ENCODE peak calls at places on chromosomes 12 and 14, in eight cellular contexts. W is AG10803, F is ascending aorta, R is upper lobe of right lung, B is left ventricle myocardium inferior, N is Peyer's patch, I is body of pancreas, X is B cell. G is an unnamed sample.

GRCh38 chr12:115374480-115375187 is 690.7 kb upstream of the TBX3 start:
- DNase-seq in X (no peak), F (no peak), W (no peak), N (no peak), I (no peak), R (no peak), B (no peak), G (no peak)

GRCh38 chr12:31590730-31591307 is at the start of gene DENND5B:
- DNase-seq in B (peak), F (peak), I (peak), N (peak), R (peak), W (peak), X (peak), G (peak)

GRCh38 chr14:102187583-102188001 is 47.9 kb downstream of the WDR20 start:
- DNase-seq in N (no peak), F (no peak), W (peak), B (no peak), R (no peak), I (no peak), X (no peak), G (peak)

GRCh38 chr14:95189400-95190162 is 32.3 kb upstream of the DICER1 start:
- DNase-seq in I (no peak), F (no peak), X (no peak), N (no peak), R (no peak), B (no peak), W (peak), G (no peak)

GRCh38 chr12:19846561-19846960 is 407.3 kb downstream of the AEBP2 start:
- DNase-seq in B (no peak), R (no peak), F (no peak), W (peak), N (no peak), X (no peak), I (no peak), G (peak)

GRCh38 chr12:5827591-5827990 is 117.5 kb downstream of the ANO2 start:
- DNase-seq in W (no peak), I (no peak), F (no peak), B (no peak), X (no peak), R (no peak), N (no peak), G (no peak)

GRCh38 chr12:28219827-28220226 is 29.6 kb downstream of the CCDC91 start:
- DNase-seq in I (no peak), X (no peak), W (no peak), N (no peak), F (no peak), R (no peak), B (no peak), G (no peak)

GRCh38 chr12:75982974-75983660 is 48.5 kb downstream of the PHLDA1 start:
- DNase-seq in N (no peak), F (no peak), W (no peak), X (no peak), B (peak), I (no peak), R (no peak), G (no peak)

GRCh38 chr12:12294215-12295005 is 27.6 kb upstream of the LRP6 start:
- DNase-seq in W (peak), R (no peak), F (no peak), N (no peak), I (peak), B (no peak), X (no peak), G (peak)

GRCh38 chr14:106378191-106378590 is 851.8 kb downstream of the TMEM121 start:
- DNase-seq in B (no peak), X (peak), R (no peak), W (no peak), F (no peak), I (no peak), N (peak), G (no peak)

GRCh38 chr14:52015411-52016030 is 26.2 kb downstream of the RTRAF start:
- DNase-seq in R (no peak), W (no peak), X (no peak), I (peak), B (no peak), N (no peak), F (no peak), G (no peak)

GRCh38 chr12:123767613-123768012 is 5.5 kb downstream of the DNAH10 start:
- DNase-seq in N (no peak), W (no peak), I (no peak), X (no peak), R (no peak), B (no peak), F (no peak), G (no peak)

GRCh38 chr12:114674201-114675047 is 9.6 kb downstream of the TBX3 start:
- DNase-seq in I (no peak), R (no peak), N (no peak), W (no peak), F (no peak), X (no peak), B (no peak), G (no peak)

GRCh38 chr14:77158175-77158908 is 16.8 kb upstream of the ZDHHC22 start:
- DNase-seq in R (no peak), N (no peak), F (no peak), I (no peak), X (no peak), B (peak), W (peak), G (peak)

GRCh38 chr14:101729382-101729781 is 32.1 kb upstream of the PPP2R5C start:
- DNase-seq in F (no peak), X (no peak), R (no peak), I (peak), W (no peak), B (no peak), N (no peak), G (no peak)

GRCh38 chr14:25150934-25151790 is 101.2 kb upstream of the STXBP6 start:
- DNase-seq in N (no peak), X (peak), I (no peak), B (no peak), W (peak), R (no peak), F (no peak), G (peak)

GRCh38 chr14:66015046-66015780 is 471.0 kb upstream of the CCDC196 start:
- DNase-seq in I (no peak), B (no peak), N (no peak), F (no peak), X (no peak), W (no peak), R (no peak), G (no peak)

GRCh38 chr12:125852116-125852515 is 786.9 kb downstream of the AACS start:
- DNase-seq in N (no peak), W (no peak), B (no peak), X (no peak), I (no peak), R (no peak), F (no peak), G (no peak)

GRCh38 chr12:104121001-104121400 is 17.0 kb downstream of the NFYB start:
- DNase-seq in W (peak), I (no peak), R (no peak), F (no peak), X (no peak), N (no peak), B (no peak), G (peak)

GRCh38 chr12:115004469-115005146 is 320.6 kb upstream of the TBX3 start:
- DNase-seq in R (no peak), I (no peak), X (no peak), F (no peak), B (no peak), W (peak), N (no peak), G (no peak)

GRCh38 chr12:39431797-39432196 is 11.1 kb downstream of the KIF21A start:
- DNase-seq in W (no peak), I (no peak), N (no peak), B (no peak), F (no peak), X (no peak), R (no peak), G (no peak)

GRCh38 chr12:44584625-44585024 is 291.5 kb downstream of the NELL2 start:
- DNase-seq in I (no peak), X (no peak), R (no peak), F (no peak), N (no peak), W (no peak), B (no peak), G (no peak)

GRCh38 chr12:15532364-15532977 is 210.2 kb downstream of the PTPRO start:
- DNase-seq in N (peak), R (no peak), B (no peak), W (peak), F (peak), I (no peak), X (peak), G (peak)

GRCh38 chr12:118537481-118537917 is 161.1 kb downstream of the SUDS3 start:
- DNase-seq in W (no peak), X (no peak), N (no peak), F (peak), I (no peak), R (no peak), B (peak), G (no peak)

GRCh38 chr12:108367436-108367835 is 28.3 kb upstream of the CMKLR1 start:
- DNase-seq in X (no peak), R (peak), N (no peak), I (no peak), B (no peak), F (peak), W (peak), G (no peak)

GRCh38 chr12:65461017-65461416 is 182.5 kb downstream of the MSRB3 start:
- DNase-seq in R (no peak), B (no peak), I (no peak), W (no peak), N (no peak), X (no peak), F (no peak), G (no peak)

GRCh38 chr14:105733081-105734065 is 207.0 kb downstream of the TMEM121 start:
- DNase-seq in I (no peak), W (no peak), N (no peak), X (peak), R (no peak), F (no peak), B (no peak), G (no peak)

GRCh38 chr14:89418976-89419375 is 1.9 kb upstream of the FOXN3 start:
- DNase-seq in I (no peak), X (no peak), W (no peak), R (peak), F (no peak), B (no peak), N (no peak), G (no peak)
- TF ChIP-seq CTCF in I (no peak), X (no peak), W (no peak), R (peak), F (no peak), B (no peak), N (no peak), G (no peak)

GRCh38 chr14:42994001-42994736 is 1387.5 kb downstream of the LRFN5 start:
- DNase-seq in N (no peak), W (no peak), R (no peak), I (no peak), B (no peak), F (no peak), X (no peak), G (peak)
- TF ChIP-seq CTCF in N (no peak), W (no peak), R (no peak), I (no peak), B (no peak), F (no peak), X (no peak), G (peak)

GRCh38 chr14:50310445-50310844 is 1.6 kb downstream of the L2HGDH start:
- DNase-seq in W (no peak), R (no peak), I (no peak), B (no peak), F (no peak), X (no peak), N (no peak), G (no peak)

GRCh38 chr14:50311974-50312733 is at the start of the genes DMAC2L and L2HGDH:
- DNase-seq in B (peak), X (peak), N (peak), F (peak), R (peak), W (peak), I (peak), G (peak)

GRCh38 chr14:50308363-50308762 is 3.7 kb downstream of the L2HGDH start:
- DNase-seq in B (no peak), I (no peak), N (no peak), R (no peak), X (no peak), W (no peak), F (no peak), G (no peak)

GRCh38 chr14:50312734-50313054 is 570 bp downstream of the DMAC2L start:
- DNase-seq in B (no peak), X (no peak), W (no peak), N (peak), F (no peak), R (no peak), I (no peak), G (peak)

DNA sequence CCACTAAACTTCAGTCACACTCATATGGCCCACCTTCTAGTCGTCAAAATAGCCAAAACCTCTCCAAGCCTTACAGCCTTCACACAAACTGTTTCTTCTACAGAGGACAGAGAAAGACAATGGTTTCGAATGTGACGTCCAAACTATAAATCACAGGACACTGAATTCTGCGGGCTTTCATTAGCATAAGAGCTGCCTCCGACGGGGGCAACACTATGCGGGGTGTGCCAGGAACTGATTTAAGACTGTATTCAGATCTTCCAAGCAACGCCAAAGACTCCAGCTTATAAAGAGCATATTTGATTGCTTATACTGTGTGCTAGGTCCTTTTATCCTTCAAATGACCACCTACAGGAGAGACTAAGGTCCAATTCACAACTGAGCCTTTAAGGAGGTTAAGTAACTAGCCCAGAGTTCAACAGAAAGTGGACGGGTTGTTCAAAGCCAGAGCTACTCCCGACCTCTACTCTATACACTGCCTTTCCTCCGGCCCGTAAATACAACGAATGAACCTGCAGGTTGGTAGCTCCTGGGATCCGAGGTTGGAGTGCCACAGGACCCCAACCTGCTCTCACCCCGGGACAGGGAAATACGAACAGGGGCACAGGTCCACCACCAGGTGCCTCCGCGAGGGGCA is 574 bp downstream of the L2HGDH start:
- DNase-seq in F (no peak), X (no peak), B (no peak), R (no peak), I (no peak), N (no peak), W (no peak), G (no peak)
- TF ChIP-seq CTCF in F (peak), X (no peak), B (peak), R (peak), I (peak), N (no peak), W (peak), G (peak)

DNA sequence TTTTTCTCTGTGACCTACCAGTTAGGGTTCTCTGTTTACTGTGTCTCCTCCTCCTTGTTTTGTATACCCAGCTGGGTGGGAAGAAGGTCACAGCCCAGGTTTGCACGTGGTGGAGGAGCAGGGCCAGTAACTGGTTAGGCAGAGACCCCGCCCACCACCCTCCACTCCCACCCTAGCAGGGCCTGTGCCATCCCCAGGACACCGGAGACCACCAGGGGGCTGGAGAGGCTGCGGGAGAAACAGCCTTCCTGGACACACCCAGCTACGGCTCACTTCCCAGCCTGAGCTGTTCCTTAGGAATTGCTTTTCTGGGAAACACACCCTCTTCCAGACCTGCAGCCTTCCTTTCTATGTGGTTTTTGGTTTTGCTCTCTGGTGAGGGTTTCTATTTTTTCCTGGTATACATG is 21.1 kb downstream of the BDKRB2 start:
- DNase-seq in N (no peak), F (no peak), B (peak), X (no peak), R (peak), W (peak), I (no peak), G (peak)
- TF ChIP-seq CTCF in N (no peak), F (no peak), B (no peak), X (no peak), R (no peak), W (peak), I (peak), G (peak)

DNA sequence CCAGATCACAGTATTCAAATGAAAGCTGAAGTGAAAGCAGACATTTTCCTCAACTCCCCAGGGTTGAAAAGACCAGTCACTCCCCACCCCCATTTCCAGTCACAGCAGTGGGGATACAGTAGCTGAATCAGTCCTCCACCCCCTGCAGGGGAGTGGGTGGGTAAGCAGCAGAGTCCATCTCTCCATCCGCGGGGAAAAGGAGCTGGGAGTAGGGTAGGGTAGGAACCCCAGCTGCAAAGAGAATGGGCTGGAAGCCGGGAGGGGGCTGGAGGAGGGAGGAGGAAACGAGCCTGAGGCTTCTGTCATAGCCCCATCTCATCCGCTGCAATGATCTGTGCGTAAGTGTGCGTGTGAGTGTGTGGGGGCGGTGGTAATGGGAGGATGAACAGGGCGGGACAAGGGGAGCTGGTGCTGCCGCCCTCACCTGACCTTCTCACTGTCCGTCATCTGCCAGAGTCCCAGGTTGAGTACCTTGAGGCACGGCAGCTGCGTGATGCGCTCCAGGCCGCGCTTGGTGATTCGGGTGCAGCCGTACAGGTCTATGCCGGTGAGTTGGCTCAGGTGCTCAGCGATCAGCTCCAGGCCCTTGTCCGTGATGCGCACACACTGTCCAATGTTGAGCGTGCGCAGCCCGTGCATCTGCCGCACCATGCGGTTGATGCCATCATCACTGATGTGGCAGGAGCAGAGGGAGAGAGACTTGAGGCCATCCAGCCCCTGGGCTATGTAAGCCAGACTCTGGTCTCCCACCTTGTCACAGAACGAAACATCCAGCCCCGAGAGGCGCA is 1.7 kb downstream of the FBXL14 start:
- DNase-seq in N (peak), F (no peak), B (no peak), W (peak), X (peak), R (no peak), I (no peak), G (no peak)
- TF ChIP-seq CTCF in N (no peak), F (no peak), B (no peak), W (peak), X (no peak), R (no peak), I (no peak), G (peak)

GRCh38 chr12:112527082-112527481 is 108.3 kb downstream of the PTPN11 start:
- DNase-seq in I (no peak), B (no peak), R (no peak), X (no peak), F (no peak), W (no peak), N (no peak), G (no peak)
- TF ChIP-seq CTCF in I (no peak), B (no peak), R (no peak), X (no peak), F (no peak), W (no peak), N (no peak), G (no peak)

GRCh38 chr12:131913666-131914065 is 15.4 kb upstream of the PUS1 start:
- DNase-seq in R (no peak), F (no peak), B (no peak), I (no peak), N (no peak), W (no peak), X (no peak), G (no peak)

GRCh38 chr12:131910302-131911110 is 16.1 kb downstream of the ULK1 start:
- DNase-seq in X (no peak), R (no peak), F (no peak), W (no peak), B (no peak), N (no peak), I (no peak), G (no peak)

GRCh38 chr12:131912526-131913274 is 16.4 kb upstream of the PUS1 start:
- DNase-seq in W (peak), F (peak), X (no peak), R (no peak), B (peak), N (peak), I (peak), G (peak)

GRCh38 chr12:131911251-131911650 is 16.8 kb downstream of the ULK1 start:
- DNase-seq in X (no peak), B (no peak), N (no peak), W (no peak), F (no peak), R (no peak), I (peak), G (no peak)

DNA sequence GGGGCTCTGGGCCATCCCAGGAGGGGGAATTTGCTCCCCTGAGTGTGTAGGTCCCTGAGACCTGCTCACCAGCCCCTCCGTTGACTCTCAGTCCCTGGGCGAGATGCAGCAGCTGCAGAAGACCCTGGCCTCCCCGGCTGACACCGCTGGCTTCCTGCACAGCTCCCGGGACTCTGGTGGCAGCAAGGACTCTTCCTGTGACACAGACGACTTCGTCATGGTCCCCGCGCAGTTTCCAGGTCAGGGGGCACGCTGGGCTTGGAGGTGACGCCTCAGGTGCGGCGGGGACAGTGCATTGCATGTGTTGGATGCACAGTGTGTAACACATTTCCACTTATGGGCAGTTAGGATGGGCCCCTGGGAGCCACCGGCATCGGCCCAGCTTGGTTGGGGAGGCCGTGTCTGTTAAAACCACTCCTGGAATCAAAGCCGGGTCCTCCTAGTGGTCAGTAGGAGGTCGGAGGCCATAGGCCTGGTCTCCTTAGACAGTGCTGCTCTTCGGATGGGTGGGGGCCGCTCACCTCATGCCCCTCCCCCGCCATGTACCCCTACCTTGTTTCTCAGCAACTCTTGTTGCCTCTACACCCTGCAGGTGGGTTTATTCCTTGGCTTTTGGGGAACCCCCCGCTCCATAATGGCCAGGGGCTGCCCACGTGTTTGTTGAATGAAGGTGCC is 17.1 kb upstream of the PUS1 start:
- DNase-seq in R (no peak), B (no peak), I (no peak), W (no peak), F (no peak), X (no peak), N (no peak), G (no peak)
- TF ChIP-seq CTCF in R (no peak), B (no peak), I (no peak), W (peak), F (no peak), X (no peak), N (no peak), G (no peak)